ENCODE peak calls at places on chromosomes 3 and 15, in seven cellular contexts. One of them, this sample, is unnamed.

GRCh38 chr3:124811441-124811840 is 75.7 kb downstream of the ITGB5 start:
- DNase-seq in adrenal gland: no peak
- DNase-seq in body of pancreas: no peak
- DNase-seq in ovary: no peak
- DNase-seq in uterus: no peak
- DNase-seq in Peyer's patch: no peak
- DNase-seq in lower leg skin: peak; percentile 83
- DNase-seq in this sample: no peak

GRCh38 chr3:52102934-52103333 is 46.6 kb upstream of the DUSP7 start:
- DNase-seq in uterus: no peak
- DNase-seq in lower leg skin: no peak
- DNase-seq in body of pancreas: no peak
- DNase-seq in Peyer's patch: no peak
- DNase-seq in ovary: no peak
- DNase-seq in adrenal gland: no peak
- DNase-seq in this sample: no peak

GRCh38 chr15:80418892-80419537 is 14.8 kb downstream of the ARNT2 start:
- DNase-seq in body of pancreas: peak; percentile 51
- DNase-seq in ovary: no peak
- DNase-seq in adrenal gland: peak; percentile 40
- DNase-seq in Peyer's patch: peak; percentile 57
- DNase-seq in lower leg skin: no peak
- DNase-seq in uterus: no peak
- DNase-seq in this sample: peak; percentile 55

GRCh38 chr3:72782521-72782920 is 65.7 kb downstream of the SHQ1 start:
- DNase-seq in body of pancreas: no peak
- DNase-seq in ovary: no peak
- DNase-seq in Peyer's patch: no peak
- DNase-seq in uterus: no peak
- DNase-seq in lower leg skin: no peak
- DNase-seq in adrenal gland: no peak
- DNase-seq in this sample: no peak

GRCh38 chr3:60594025-60594424 is 657.2 kb downstream of the FHIT start:
- DNase-seq in ovary: peak; percentile 65
- DNase-seq in adrenal gland: peak; percentile 79
- DNase-seq in body of pancreas: peak; percentile 72
- DNase-seq in uterus: peak; percentile 67
- DNase-seq in lower leg skin: peak; percentile 93
- DNase-seq in Peyer's patch: peak; percentile 63
- DNase-seq in this sample: no peak

GRCh38 chr15:33964665-33965040 is 3.6 kb upstream of the CHRM5 start:
- DNase-seq in Peyer's patch: no peak
- DNase-seq in adrenal gland: no peak
- DNase-seq in ovary: no peak
- DNase-seq in lower leg skin: no peak
- DNase-seq in uterus: no peak
- DNase-seq in body of pancreas: no peak
- DNase-seq in this sample: no peak

GRCh38 chr3:170038434-170039110 is 777 bp downstream of the GPR160 start:
- DNase-seq in ovary: no peak
- DNase-seq in body of pancreas: peak; percentile 61
- DNase-seq in uterus: no peak
- DNase-seq in Peyer's patch: peak; percentile 78
- DNase-seq in adrenal gland: no peak
- DNase-seq in lower leg skin: no peak
- DNase-seq in this sample: peak; percentile 22

GRCh38 chr3:167675835-167676234 is 22.1 kb upstream of the WDR49 start:
- DNase-seq in Peyer's patch: no peak
- DNase-seq in body of pancreas: no peak
- DNase-seq in ovary: no peak
- DNase-seq in adrenal gland: no peak
- DNase-seq in lower leg skin: no peak
- DNase-seq in uterus: no peak
- DNase-seq in this sample: peak; percentile 41

GRCh38 chr15:75347222-75348033 is 589 bp downstream of the NEIL1 start:
- DNase-seq in lower leg skin: peak; percentile 94
- DNase-seq in uterus: peak; percentile 65
- DNase-seq in body of pancreas: peak; percentile 67
- DNase-seq in ovary: peak; percentile 69
- DNase-seq in Peyer's patch: peak; percentile 90
- DNase-seq in adrenal gland: peak; percentile 76
- DNase-seq in this sample: no peak

GRCh38 chr3:174488527-174488926 is 370.6 kb upstream of the NAALADL2 start:
- DNase-seq in uterus: no peak
- DNase-seq in lower leg skin: no peak
- DNase-seq in body of pancreas: no peak
- DNase-seq in adrenal gland: no peak
- DNase-seq in ovary: no peak
- DNase-seq in Peyer's patch: no peak
- DNase-seq in this sample: no peak

GRCh38 chr15:63465104-63465503 is 39.3 kb upstream of the USP3 start:
- DNase-seq in lower leg skin: no peak
- DNase-seq in ovary: no peak
- DNase-seq in Peyer's patch: no peak
- DNase-seq in adrenal gland: no peak
- DNase-seq in body of pancreas: no peak
- DNase-seq in uterus: no peak
- DNase-seq in this sample: no peak

GRCh38 chr3:109050591-109051167 is 67.3 kb downstream of the MORC1 start:
- DNase-seq in lower leg skin: no peak
- DNase-seq in uterus: no peak
- DNase-seq in Peyer's patch: peak; percentile 60
- DNase-seq in ovary: no peak
- DNase-seq in adrenal gland: peak; percentile 23
- DNase-seq in body of pancreas: peak; percentile 13
- DNase-seq in this sample: peak; percentile 65

GRCh38 chr3:72738752-72739520 is 109.3 kb downstream of the SHQ1 start:
- DNase-seq in body of pancreas: peak; percentile 63
- DNase-seq in adrenal gland: peak; percentile 50
- DNase-seq in ovary: no peak
- DNase-seq in uterus: no peak
- DNase-seq in Peyer's patch: peak; percentile 73
- DNase-seq in lower leg skin: no peak
- DNase-seq in this sample: peak; percentile 63

GRCh38 chr3:106332884-106333283 is 464.1 kb upstream of the CBLB start:
- DNase-seq in body of pancreas: no peak
- DNase-seq in adrenal gland: no peak
- DNase-seq in uterus: no peak
- DNase-seq in ovary: no peak
- DNase-seq in Peyer's patch: no peak
- DNase-seq in lower leg skin: no peak
- DNase-seq in this sample: no peak

GRCh38 chr15:77966540-77967290 is 110.8 kb downstream of the TBC1D2B start:
- DNase-seq in Peyer's patch: peak; percentile 77
- DNase-seq in lower leg skin: peak; percentile 72
- DNase-seq in uterus: peak; percentile 57
- DNase-seq in ovary: no peak
- DNase-seq in body of pancreas: no peak
- DNase-seq in adrenal gland: peak; percentile 65
- DNase-seq in this sample: peak; percentile 22

GRCh38 chr3:52223449-52224408 is 1.7 kb downstream of the TLR9 start:
- DNase-seq in adrenal gland: no peak
- DNase-seq in ovary: no peak
- DNase-seq in lower leg skin: no peak
- DNase-seq in Peyer's patch: no peak
- DNase-seq in body of pancreas: no peak
- DNase-seq in uterus: no peak
- DNase-seq in this sample: no peak

GRCh38 chr3:129482721-129483120 is 42.7 kb downstream of the IFT122 start:
- DNase-seq in body of pancreas: no peak
- DNase-seq in Peyer's patch: no peak
- DNase-seq in lower leg skin: no peak
- DNase-seq in uterus: no peak
- DNase-seq in adrenal gland: no peak
- DNase-seq in ovary: no peak
- DNase-seq in this sample: peak; percentile 22

GRCh38 chr3:42654331-42655201 is 1.1 kb downstream of the ZBTB47 start:
- DNase-seq in Peyer's patch: no peak
- DNase-seq in adrenal gland: peak; percentile 77
- DNase-seq in uterus: peak; percentile 69
- DNase-seq in lower leg skin: peak; percentile 92
- DNase-seq in body of pancreas: peak; percentile 63
- DNase-seq in ovary: peak; percentile 73
- DNase-seq in this sample: peak; percentile 38

GRCh38 chr3:143118630-143119008 is 952 bp upstream of the CHST2 start:
- DNase-seq in uterus: no peak
- DNase-seq in body of pancreas: no peak
- DNase-seq in lower leg skin: no peak
- DNase-seq in adrenal gland: no peak
- DNase-seq in Peyer's patch: no peak
- DNase-seq in ovary: no peak
- DNase-seq in this sample: no peak

GRCh38 chr3:143120716-143121239 is 1.2 kb downstream of the CHST2 start:
- DNase-seq in adrenal gland: no peak
- DNase-seq in Peyer's patch: peak; percentile 64
- DNase-seq in lower leg skin: no peak
- DNase-seq in uterus: no peak
- DNase-seq in ovary: no peak
- DNase-seq in body of pancreas: no peak
- DNase-seq in this sample: peak; percentile 75

GRCh38 chr3:143119974-143120715 is 574 bp downstream of the CHST2 start:
- DNase-seq in uterus: no peak
- DNase-seq in adrenal gland: no peak
- DNase-seq in lower leg skin: no peak
- DNase-seq in ovary: peak; percentile 20
- DNase-seq in Peyer's patch: peak; percentile 62
- DNase-seq in body of pancreas: no peak
- DNase-seq in this sample: peak; percentile 55

GRCh38 chr3:143121240-143122088 is 1.9 kb downstream of the CHST2 start:
- DNase-seq in lower leg skin: peak; percentile 86
- DNase-seq in adrenal gland: peak; percentile 33
- DNase-seq in uterus: peak; percentile 16
- DNase-seq in body of pancreas: no peak
- DNase-seq in Peyer's patch: peak; percentile 84
- DNase-seq in ovary: peak; percentile 21
- DNase-seq in this sample: peak; percentile 83

GRCh38 chr3:143119009-143119914 is at the start of gene CHST2:
- DNase-seq in Peyer's patch: peak; percentile 84
- DNase-seq in lower leg skin: peak; percentile 86
- DNase-seq in ovary: peak; percentile 50
- DNase-seq in body of pancreas: peak; percentile 29
- DNase-seq in uterus: peak; percentile 45
- DNase-seq in adrenal gland: peak; percentile 42
- DNase-seq in this sample: peak; percentile 87
- TF ChIP-seq POLR2A in Peyer's patch: no peak
- TF ChIP-seq POLR2A in lower leg skin: no peak
- TF ChIP-seq POLR2A in ovary: no peak
- TF ChIP-seq POLR2A in body of pancreas: peak; percentile 14
- TF ChIP-seq POLR2A in uterus: peak; percentile 30
- TF ChIP-seq POLR2A in adrenal gland: no peak
- TF ChIP-seq POLR2A in this sample: peak; percentile 49

GRCh38 chr15:95265419-95265997 is 1034.1 kb downstream of the MCTP2 start:
- DNase-seq in body of pancreas: no peak
- DNase-seq in lower leg skin: no peak
- DNase-seq in adrenal gland: no peak
- DNase-seq in Peyer's patch: no peak
- DNase-seq in uterus: no peak
- DNase-seq in ovary: no peak
- DNase-seq in this sample: no peak
- TF ChIP-seq POLR2A in body of pancreas: no peak
- TF ChIP-seq POLR2A in lower leg skin: no peak
- TF ChIP-seq POLR2A in adrenal gland: no peak
- TF ChIP-seq POLR2A in Peyer's patch: no peak
- TF ChIP-seq POLR2A in uterus: no peak
- TF ChIP-seq POLR2A in ovary: no peak
- TF ChIP-seq POLR2A in this sample: no peak

DNA sequence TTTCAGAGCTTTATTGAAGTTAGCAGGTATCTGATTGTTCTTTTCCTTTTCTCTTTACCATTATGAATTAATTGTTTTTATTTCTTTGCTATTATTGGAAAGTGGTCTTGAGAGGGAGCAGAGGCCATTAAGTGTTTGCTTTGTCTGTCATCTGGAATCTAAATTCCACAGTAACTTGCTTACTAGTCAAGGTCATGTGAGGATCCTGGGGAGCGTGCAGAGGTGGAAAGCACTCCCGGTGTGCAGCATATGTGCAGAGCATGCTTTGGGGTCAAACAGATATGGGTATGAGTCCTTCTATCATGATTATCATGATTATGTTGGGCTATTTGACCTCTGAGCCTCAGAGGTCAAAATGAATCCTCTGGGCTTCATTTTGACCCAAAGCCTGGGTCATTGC is 96.4 kb downstream of the MYRIP start:
- DNase-seq in uterus: no peak
- DNase-seq in adrenal gland: no peak
- DNase-seq in Peyer's patch: no peak
- DNase-seq in body of pancreas: no peak
- DNase-seq in ovary: no peak
- DNase-seq in lower leg skin: no peak
- DNase-seq in this sample: no peak
- TF ChIP-seq POLR2A in uterus: no peak
- TF ChIP-seq POLR2A in adrenal gland: no peak
- TF ChIP-seq POLR2A in Peyer's patch: no peak
- TF ChIP-seq POLR2A in body of pancreas: no peak
- TF ChIP-seq POLR2A in ovary: no peak
- TF ChIP-seq POLR2A in lower leg skin: no peak
- TF ChIP-seq POLR2A in this sample: no peak

DNA sequence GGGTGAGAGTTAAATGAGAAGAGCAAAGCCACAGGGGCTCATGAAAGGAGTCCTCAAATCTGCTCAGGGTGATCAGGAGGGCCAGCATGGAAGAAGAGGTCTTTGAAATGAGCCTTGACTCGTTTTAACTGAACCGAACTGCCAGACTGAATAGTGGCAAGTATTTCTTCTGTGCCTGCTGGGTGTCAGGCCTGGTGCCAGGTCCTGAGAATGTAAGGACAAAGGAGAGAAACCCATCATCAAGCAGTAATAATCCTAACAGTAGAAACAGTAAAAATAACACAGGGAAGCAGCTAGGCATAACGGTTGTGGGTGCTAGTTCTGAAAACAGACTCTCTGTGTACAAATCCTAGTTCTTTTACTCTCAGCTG is 40.4 kb upstream of the SMAD3 start:
- DNase-seq in ovary: no peak
- DNase-seq in body of pancreas: no peak
- DNase-seq in Peyer's patch: no peak
- DNase-seq in uterus: no peak
- DNase-seq in lower leg skin: peak; percentile 56
- DNase-seq in adrenal gland: no peak
- DNase-seq in this sample: no peak
- TF ChIP-seq POLR2A in ovary: no peak
- TF ChIP-seq POLR2A in body of pancreas: no peak
- TF ChIP-seq POLR2A in Peyer's patch: no peak
- TF ChIP-seq POLR2A in uterus: no peak
- TF ChIP-seq POLR2A in lower leg skin: no peak
- TF ChIP-seq POLR2A in adrenal gland: no peak
- TF ChIP-seq POLR2A in this sample: no peak

GRCh38 chr3:5187920-5188418 is 462 bp downstream of the EDEM1 start:
- DNase-seq in ovary: peak; percentile 42
- DNase-seq in lower leg skin: peak; percentile 89
- DNase-seq in adrenal gland: peak; percentile 54
- DNase-seq in body of pancreas: peak; percentile 46
- DNase-seq in Peyer's patch: peak; percentile 74
- DNase-seq in uterus: peak; percentile 46
- DNase-seq in this sample: peak; percentile 73
- TF ChIP-seq POLR2A in ovary: no peak
- TF ChIP-seq POLR2A in lower leg skin: no peak
- TF ChIP-seq POLR2A in adrenal gland: no peak
- TF ChIP-seq POLR2A in body of pancreas: no peak
- TF ChIP-seq POLR2A in Peyer's patch: no peak
- TF ChIP-seq POLR2A in uterus: no peak
- TF ChIP-seq POLR2A in this sample: peak; percentile 6

This sample was measured in erythroblast.